ENCODE peak calls at places on chromosomes 2 and 18, in nine cellular contexts. One of them, this sample, is unnamed.

GRCh38 chr18:48222118-48222517 is 187.1 kb downstream of the ZBTB7C start:
- DNase-seq in fibroblast of pulmonary artery: peak
- DNase-seq in right lobe of liver: peak
- DNase-seq in NCI-H774: peak
- DNase-seq in astrocyte of the spinal cord: no peak
- DNase-seq in hepatic stellate cell: no peak
- DNase-seq in naive thymus-derived CD8-positive, alpha-beta T cell: no peak
- DNase-seq in NCI-H1092: peak
- DNase-seq in NCI-H82: peak
- DNase-seq in this sample: peak

GRCh38 chr18:23902396-23902795 is 112.2 kb upstream of the TTC39C start:
- DNase-seq in fibroblast of pulmonary artery: no peak
- DNase-seq in right lobe of liver: peak
- DNase-seq in NCI-H774: no peak
- DNase-seq in astrocyte of the spinal cord: no peak
- DNase-seq in hepatic stellate cell: no peak
- DNase-seq in naive thymus-derived CD8-positive, alpha-beta T cell: no peak
- DNase-seq in NCI-H1092: peak
- DNase-seq in NCI-H82: no peak
- DNase-seq in this sample: no peak

GRCh38 chr2:2896011-2896410 is 481.6 kb downstream of the EIPR1 start:
- DNase-seq in fibroblast of pulmonary artery: no peak
- DNase-seq in right lobe of liver: no peak
- DNase-seq in NCI-H774: no peak
- DNase-seq in astrocyte of the spinal cord: no peak
- DNase-seq in hepatic stellate cell: no peak
- DNase-seq in naive thymus-derived CD8-positive, alpha-beta T cell: no peak
- DNase-seq in NCI-H1092: no peak
- DNase-seq in NCI-H82: no peak
- DNase-seq in this sample: no peak

GRCh38 chr2:1632006-1632348 is 112.3 kb downstream of the PXDN start:
- DNase-seq in fibroblast of pulmonary artery: peak
- DNase-seq in right lobe of liver: no peak
- DNase-seq in NCI-H774: no peak
- DNase-seq in astrocyte of the spinal cord: peak
- DNase-seq in hepatic stellate cell: peak
- DNase-seq in naive thymus-derived CD8-positive, alpha-beta T cell: no peak
- DNase-seq in NCI-H1092: no peak
- DNase-seq in NCI-H82: no peak
- DNase-seq in this sample: peak

GRCh38 chr2:240795916-240796510 is 24.0 kb downstream of the KIF1A start:
- DNase-seq in fibroblast of pulmonary artery: no peak
- DNase-seq in right lobe of liver: no peak
- DNase-seq in NCI-H774: no peak
- DNase-seq in astrocyte of the spinal cord: no peak
- DNase-seq in hepatic stellate cell: no peak
- DNase-seq in naive thymus-derived CD8-positive, alpha-beta T cell: no peak
- DNase-seq in NCI-H1092: no peak
- DNase-seq in NCI-H82: no peak
- DNase-seq in this sample: no peak

GRCh38 chr2:217340176-217340575 is 480.3 kb upstream of the TNP1 start:
- DNase-seq in fibroblast of pulmonary artery: no peak
- DNase-seq in right lobe of liver: no peak
- DNase-seq in NCI-H774: no peak
- DNase-seq in astrocyte of the spinal cord: no peak
- DNase-seq in hepatic stellate cell: no peak
- DNase-seq in naive thymus-derived CD8-positive, alpha-beta T cell: no peak
- DNase-seq in NCI-H1092: no peak
- DNase-seq in NCI-H82: no peak
- DNase-seq in this sample: no peak

GRCh38 chr2:31832363-31832762 is 178.4 kb downstream of the MEMO1 start:
- DNase-seq in fibroblast of pulmonary artery: no peak
- DNase-seq in right lobe of liver: no peak
- DNase-seq in NCI-H774: no peak
- DNase-seq in astrocyte of the spinal cord: no peak
- DNase-seq in hepatic stellate cell: no peak
- DNase-seq in naive thymus-derived CD8-positive, alpha-beta T cell: no peak
- DNase-seq in NCI-H1092: no peak
- DNase-seq in NCI-H82: no peak
- DNase-seq in this sample: no peak

GRCh38 chr2:47174731-47175361 is 19.7 kb upstream of the STPG4 start:
- DNase-seq in fibroblast of pulmonary artery: peak
- DNase-seq in right lobe of liver: peak
- DNase-seq in NCI-H774: no peak
- DNase-seq in astrocyte of the spinal cord: peak
- DNase-seq in hepatic stellate cell: no peak
- DNase-seq in naive thymus-derived CD8-positive, alpha-beta T cell: peak
- DNase-seq in NCI-H1092: no peak
- DNase-seq in NCI-H82: peak
- DNase-seq in this sample: peak

GRCh38 chr2:105680357-105680756 is 64.4 kb upstream of the NCK2 start:
- DNase-seq in fibroblast of pulmonary artery: no peak
- DNase-seq in right lobe of liver: no peak
- DNase-seq in NCI-H774: no peak
- DNase-seq in astrocyte of the spinal cord: no peak
- DNase-seq in hepatic stellate cell: no peak
- DNase-seq in naive thymus-derived CD8-positive, alpha-beta T cell: no peak
- DNase-seq in NCI-H1092: no peak
- DNase-seq in NCI-H82: no peak
- DNase-seq in this sample: no peak

GRCh38 chr2:133346654-133347053 is 221.6 kb downstream of the NCKAP5 start:
- DNase-seq in fibroblast of pulmonary artery: peak
- DNase-seq in right lobe of liver: no peak
- DNase-seq in NCI-H774: no peak
- DNase-seq in astrocyte of the spinal cord: peak
- DNase-seq in hepatic stellate cell: peak
- DNase-seq in naive thymus-derived CD8-positive, alpha-beta T cell: no peak
- DNase-seq in NCI-H1092: no peak
- DNase-seq in NCI-H82: no peak
- DNase-seq in this sample: peak

This sample was measured in HTR-8/SVneo.